ENCODE peak calls at places on chromosomes 3 and 15, in four cellular contexts. B is IMR-90, D is K562, P is GM12878. G is an unnamed sample.

GRCh38 chr3:176961916-176962315 is 235.4 kb downstream of the TBL1XR1 start:
- DNase-seq in B (peak; percentile 60), D (no peak), P (no peak), G (no peak)

GRCh38 chr15:75235051-75235673 is 23.0 kb upstream of the GOLGA6C start:
- DNase-seq in B (no peak), D (no peak), P (no peak), G (no peak)

GRCh38 chr15:31256385-31257265 is 70.0 kb upstream of the KLF13 start:
- DNase-seq in B (no peak), D (no peak), P (no peak), G (no peak)

GRCh38 chr15:73325191-73325980 is 43.4 kb downstream of the HCN4 start:
- DNase-seq in B (no peak), D (peak; percentile 63), P (no peak), G (peak; percentile 25)

GRCh38 chr15:57541805-57542504 is 49.7 kb upstream of the MYZAP start:
- DNase-seq in B (peak; percentile 75), D (peak; percentile 52), P (no peak), G (peak; percentile 74)

GRCh38 chr3:131540143-131540542 is 37.4 kb upstream of the MRPL3 start:
- DNase-seq in B (no peak), D (no peak), P (no peak), G (no peak)

GRCh38 chr15:86663304-86663703 is 583.6 kb downstream of the AGBL1 start:
- DNase-seq in B (no peak), D (no peak), P (no peak), G (no peak)

GRCh38 chr15:82531496-82532382 is 8.5 kb downstream of the RPS17 start:
- DNase-seq in B (no peak), D (no peak), P (no peak), G (no peak)

GRCh38 chr15:41827880-41828746 is at the start of gene JMJD7:
- DNase-seq in B (peak; percentile 81), D (peak; percentile 99), P (peak; percentile 44), G (peak; percentile 78)

GRCh38 chr3:126621171-126621570 is 33.8 kb downstream of the TXNRD3 start:
- DNase-seq in B (peak; percentile 58), D (no peak), P (no peak), G (no peak)

GRCh38 chr3:126913524-126913923 is 69.4 kb upstream of the PLXNA1 start:
- DNase-seq in B (no peak), D (no peak), P (no peak), G (peak; percentile 18)

GRCh38 chr15:97684249-97684648 is 276.3 kb upstream of the ARRDC4 start:
- DNase-seq in B (no peak), D (no peak), P (no peak), G (no peak)

GRCh38 chr3:148036331-148036881 is 627.2 kb downstream of the ZIC1 start:
- DNase-seq in B (peak; percentile 36), D (no peak), P (no peak), G (no peak)

GRCh38 chr3:125120370-125121122 is 64.7 kb upstream of the HEG1 start:
- DNase-seq in B (no peak), D (no peak), P (no peak), G (no peak)

GRCh38 chr3:120683213-120683612 is 1.2 kb upstream of the HGD start:
- DNase-seq in B (peak; percentile 45), D (no peak), P (no peak), G (no peak)

GRCh38 chr3:160400631-160401150 is 1.2 kb downstream of the SMC4 start:
- DNase-seq in B (no peak), D (peak; percentile 11), P (no peak), G (no peak)

GRCh38 chr3:159191454-159191853 is 389.6 kb downstream of the MFSD1 start:
- DNase-seq in B (no peak), D (no peak), P (no peak), G (peak; percentile 5)

GRCh38 chr3:160586679-160587078 is 21.3 kb upstream of the KPNA4 start:
- DNase-seq in B (no peak), D (no peak), P (no peak), G (no peak)

GRCh38 chr3:17643691-17644090 is 98.7 kb downstream of the TBC1D5 start:
- DNase-seq in B (peak; percentile 61), D (no peak), P (no peak), G (no peak)

GRCh38 chr3:184156522-184156955 is 1.4 kb downstream of the DVL3 start:
- DNase-seq in B (peak; percentile 60), D (peak; percentile 44), P (no peak), G (no peak)

GRCh38 chr3:10417849-10418248 is 87.5 kb downstream of the ATP2B2 start:
- DNase-seq in B (peak; percentile 23), D (peak; percentile 38), P (no peak), G (peak; percentile 37)

GRCh38 chr3:71778353-71778752 is 6.6 kb downstream of the PROK2 start:
- DNase-seq in B (no peak), D (no peak), P (no peak), G (no peak)

GRCh38 chr3:63413523-63413922 is 135.4 kb downstream of the SYNPR start:
- DNase-seq in B (no peak), D (no peak), P (no peak), G (no peak)
- TF ChIP-seq ELK1 in B (no peak), D (no peak), P (no peak), G (no peak)

GRCh38 chr3:50610181-50610971 is 1.2 kb downstream of the CISH start:
- DNase-seq in B (no peak), D (no peak), P (no peak), G (no peak)

GRCh38 chr3:50611464-50612233 is at the start of gene CISH:
- DNase-seq in B (peak; percentile 91), D (peak; percentile 84), P (no peak), G (peak; percentile 83)

GRCh38 chr3:50610992-50611463 is 546 bp downstream of the CISH start:
- DNase-seq in B (no peak), D (no peak), P (no peak), G (no peak)

GRCh38 chr3:50612973-50613851 is 1.6 kb upstream of the CISH start:
- DNase-seq in B (no peak), D (no peak), P (no peak), G (no peak)

DNA sequence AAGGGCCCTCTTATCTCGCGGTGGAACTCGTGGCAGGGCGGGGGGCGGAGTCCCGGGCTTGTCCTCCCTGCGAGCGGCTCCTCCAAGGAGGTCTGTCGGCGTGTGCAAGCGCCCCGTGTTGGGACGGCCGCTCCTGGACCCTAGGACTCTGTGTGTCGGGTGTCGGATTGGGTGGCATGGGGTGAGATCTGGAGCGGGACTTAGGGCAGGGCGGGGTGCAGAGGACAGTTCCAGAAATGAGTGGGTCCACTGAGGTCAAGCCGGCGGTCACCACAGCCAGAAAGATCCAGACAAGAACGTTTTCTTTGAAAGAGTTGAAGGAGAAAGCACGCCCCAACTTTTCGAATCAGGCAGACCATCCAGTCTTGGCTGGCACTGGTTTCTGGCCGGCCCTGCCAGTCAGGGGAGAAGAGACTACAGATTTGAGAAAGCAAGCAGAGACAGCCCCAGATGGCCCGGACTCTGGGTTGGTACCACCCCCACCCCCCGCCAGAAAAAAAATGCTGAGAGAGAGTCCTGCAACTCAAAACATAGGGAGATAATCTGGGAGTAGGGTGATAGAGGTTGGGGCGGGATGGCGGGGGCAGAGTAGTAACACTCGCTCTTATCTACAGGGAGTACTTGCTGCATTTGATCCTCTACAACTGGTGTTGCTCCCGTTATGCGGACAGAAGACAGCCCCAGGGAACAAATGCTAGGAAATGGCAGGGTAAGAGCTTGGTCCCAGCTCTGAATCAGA is 829 bp upstream of the CISH start:
- DNase-seq in B (no peak), D (peak; percentile 30), P (no peak), G (no peak)
- TF ChIP-seq ELK1 in B (no peak), D (no peak), P (no peak), G (no peak)

DNA sequence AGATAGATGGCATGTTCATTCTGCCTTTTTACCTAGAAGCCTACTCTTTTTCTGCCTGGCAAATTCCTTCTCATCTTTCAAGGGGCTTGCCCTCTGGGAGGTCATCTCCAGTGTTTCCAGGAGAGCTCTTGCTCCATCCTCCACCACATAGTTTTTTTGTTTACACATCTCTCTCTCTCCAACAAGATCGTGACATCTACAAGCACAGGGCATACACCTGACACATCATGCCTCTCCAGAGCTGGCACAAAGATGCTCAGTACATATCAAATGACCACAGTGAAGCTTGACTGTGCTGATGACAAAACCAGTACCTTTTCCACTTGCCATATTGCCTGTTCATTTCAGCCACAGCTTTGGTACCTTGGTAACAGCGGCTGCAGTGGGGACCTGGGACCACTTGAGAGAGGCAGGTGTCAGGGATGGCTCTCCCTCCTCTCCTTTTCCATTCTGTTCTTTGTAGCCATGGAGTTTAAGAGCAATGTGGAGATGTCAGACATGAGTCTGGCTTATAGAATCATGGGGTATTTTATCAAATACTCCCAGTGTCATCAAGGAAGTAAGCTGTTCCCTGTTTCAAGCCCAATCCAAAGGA is 15.4 kb downstream of the ALPK3 start:
- DNase-seq in B (no peak), D (no peak), P (no peak), G (no peak)
- TF ChIP-seq ELK1 in B (no peak), D (no peak), P (no peak), G (no peak)

GRCh38 chr3:122665226-122665786 is 15.3 kb upstream of the PARP14 start:
- DNase-seq in B (no peak), D (no peak), P (no peak), G (no peak)

GRCh38 chr3:122674339-122674738 is 6.3 kb upstream of the PARP14 start:
- DNase-seq in B (no peak), D (no peak), P (no peak), G (no peak)

GRCh38 chr3:122671543-122671942 is 9.1 kb upstream of the PARP14 start:
- DNase-seq in B (no peak), D (no peak), P (no peak), G (no peak)

DNA sequence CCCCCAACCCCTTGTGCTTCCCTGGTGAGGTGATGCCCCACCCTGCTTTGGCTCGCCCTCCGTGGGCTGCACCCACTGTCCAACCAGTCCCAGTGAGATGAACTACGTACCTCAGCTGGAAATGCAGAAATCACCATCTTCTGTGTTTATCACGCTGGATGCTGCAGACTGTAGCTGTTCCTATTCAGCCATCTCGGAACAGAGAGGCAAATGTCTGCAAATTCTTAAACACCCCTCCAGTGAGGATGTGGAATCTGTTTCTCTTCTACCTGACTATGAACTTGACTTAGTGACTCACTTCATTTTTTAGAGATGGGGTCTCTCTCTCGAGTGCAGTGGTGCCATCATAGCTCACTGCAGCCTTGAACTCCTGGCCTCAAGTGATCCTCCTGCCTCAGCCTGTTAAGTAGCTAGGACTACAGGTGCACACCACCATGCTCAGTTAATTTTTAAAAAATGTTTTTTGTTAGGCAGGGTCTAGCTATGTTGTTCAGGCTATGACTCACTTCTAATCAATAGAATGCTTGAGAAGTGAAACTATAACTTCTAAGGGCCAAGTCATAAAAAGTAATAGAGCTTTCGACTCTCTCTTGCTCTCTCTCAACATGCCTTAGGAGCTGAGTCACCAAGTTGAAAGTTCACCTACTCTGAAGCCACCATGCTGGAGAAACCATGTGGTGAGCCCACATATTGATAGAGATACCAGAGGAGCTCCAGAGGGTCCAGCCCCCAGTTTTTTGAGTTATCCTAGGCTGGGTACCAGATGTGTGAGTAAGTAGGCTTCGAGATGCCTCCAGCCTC is 11.5 kb upstream of the PARP14 start:
- DNase-seq in B (peak; percentile 84), D (peak; percentile 7), P (no peak), G (peak; percentile 24)
- TF ChIP-seq ELK1 in B (no peak), D (no peak), P (no peak), G (no peak)